ENCODE peak calls at places on chromosomes 7 and 10, in nine cellular contexts. One of them, this sample, is unnamed.

GRCh38 chr10:110016037-110016436 is 8.3 kb downstream of the ADD3 start:
- DNase-seq in cardiac fibroblast: no peak
- DNase-seq in aorta: no peak
- DNase-seq in non-pigmented ciliary epithelial cell: no peak
- DNase-seq in HEK293T: no peak
- DNase-seq in fibroblast of lung: peak; percentile 53
- DNase-seq in A172: peak; percentile 17
- DNase-seq in MV-4-11: no peak
- DNase-seq in mammary epithelial cell: no peak
- DNase-seq in this sample: no peak

GRCh38 chr7:27994639-27995038 is 186.0 kb downstream of the JAZF1 start:
- DNase-seq in cardiac fibroblast: peak; percentile 20
- DNase-seq in aorta: no peak
- DNase-seq in non-pigmented ciliary epithelial cell: no peak
- DNase-seq in HEK293T: peak; percentile 38
- DNase-seq in fibroblast of lung: no peak
- DNase-seq in A172: peak; percentile 90
- DNase-seq in MV-4-11: no peak
- DNase-seq in mammary epithelial cell: no peak
- DNase-seq in this sample: no peak

GRCh38 chr7:25950488-25951413 is 201.2 kb upstream of the NFE2L3 start:
- DNase-seq in cardiac fibroblast: peak; percentile 23
- DNase-seq in aorta: peak; percentile 93
- DNase-seq in non-pigmented ciliary epithelial cell: no peak
- DNase-seq in HEK293T: peak; percentile 92
- DNase-seq in fibroblast of lung: peak; percentile 80
- DNase-seq in A172: peak; percentile 21
- DNase-seq in MV-4-11: peak; percentile 91
- DNase-seq in mammary epithelial cell: peak; percentile 89
- DNase-seq in this sample: peak; percentile 90

GRCh38 chr7:74466196-74466813 is 12.6 kb downstream of the GTF2IRD1 start:
- DNase-seq in cardiac fibroblast: no peak
- DNase-seq in aorta: no peak
- DNase-seq in non-pigmented ciliary epithelial cell: no peak
- DNase-seq in HEK293T: no peak
- DNase-seq in fibroblast of lung: no peak
- DNase-seq in A172: no peak
- DNase-seq in MV-4-11: no peak
- DNase-seq in mammary epithelial cell: no peak
- DNase-seq in this sample: no peak

GRCh38 chr10:109898666-109899577 is 24.4 kb downstream of the XPNPEP1 start:
- DNase-seq in cardiac fibroblast: peak; percentile 76
- DNase-seq in aorta: no peak
- DNase-seq in non-pigmented ciliary epithelial cell: no peak
- DNase-seq in HEK293T: no peak
- DNase-seq in fibroblast of lung: peak; percentile 56
- DNase-seq in A172: no peak
- DNase-seq in MV-4-11: no peak
- DNase-seq in mammary epithelial cell: no peak
- DNase-seq in this sample: peak; percentile 86

GRCh38 chr10:13272164-13272571 is 27.7 kb downstream of the PHYH start:
- DNase-seq in cardiac fibroblast: peak; percentile 22
- DNase-seq in aorta: peak; percentile 56
- DNase-seq in non-pigmented ciliary epithelial cell: no peak
- DNase-seq in HEK293T: no peak
- DNase-seq in fibroblast of lung: peak; percentile 86
- DNase-seq in A172: no peak
- DNase-seq in MV-4-11: no peak
- DNase-seq in mammary epithelial cell: no peak
- DNase-seq in this sample: peak; percentile 77

GRCh38 chr7:55550010-55550409 is 22.3 kb downstream of the VOPP1 start:
- DNase-seq in cardiac fibroblast: no peak
- DNase-seq in aorta: no peak
- DNase-seq in non-pigmented ciliary epithelial cell: no peak
- DNase-seq in HEK293T: no peak
- DNase-seq in fibroblast of lung: no peak
- DNase-seq in A172: no peak
- DNase-seq in MV-4-11: no peak
- DNase-seq in mammary epithelial cell: no peak
- DNase-seq in this sample: no peak

GRCh38 chr7:147498081-147498480 is 1092.5 kb upstream of the C7orf33 start:
- DNase-seq in cardiac fibroblast: peak; percentile 36
- DNase-seq in aorta: no peak
- DNase-seq in non-pigmented ciliary epithelial cell: no peak
- DNase-seq in HEK293T: no peak
- DNase-seq in fibroblast of lung: no peak
- DNase-seq in A172: no peak
- DNase-seq in MV-4-11: peak; percentile 3
- DNase-seq in mammary epithelial cell: peak; percentile 40
- DNase-seq in this sample: no peak

GRCh38 chr10:102678842-102679289 is 34.6 kb downstream of the TRIM8 start:
- DNase-seq in cardiac fibroblast: peak; percentile 59
- DNase-seq in aorta: peak; percentile 82
- DNase-seq in non-pigmented ciliary epithelial cell: no peak
- DNase-seq in HEK293T: peak; percentile 85
- DNase-seq in fibroblast of lung: peak; percentile 70
- DNase-seq in A172: peak; percentile 49
- DNase-seq in MV-4-11: peak; percentile 49
- DNase-seq in mammary epithelial cell: peak; percentile 48
- DNase-seq in this sample: no peak

GRCh38 chr7:151645311-151645710 is 125.6 kb upstream of the RHEB start:
- DNase-seq in cardiac fibroblast: no peak
- DNase-seq in aorta: no peak
- DNase-seq in non-pigmented ciliary epithelial cell: no peak
- DNase-seq in HEK293T: no peak
- DNase-seq in fibroblast of lung: no peak
- DNase-seq in A172: no peak
- DNase-seq in MV-4-11: peak; percentile 20
- DNase-seq in mammary epithelial cell: peak; percentile 69
- DNase-seq in this sample: no peak

GRCh38 chr10:109914966-109915365 is 8.3 kb downstream of the XPNPEP1 start:
- DNase-seq in cardiac fibroblast: peak; percentile 90
- DNase-seq in aorta: no peak
- DNase-seq in non-pigmented ciliary epithelial cell: peak; percentile 85
- DNase-seq in HEK293T: no peak
- DNase-seq in fibroblast of lung: peak; percentile 88
- DNase-seq in A172: peak; percentile 94
- DNase-seq in MV-4-11: peak; percentile 92
- DNase-seq in mammary epithelial cell: peak; percentile 91
- DNase-seq in this sample: no peak

GRCh38 chr7:69114374-69114773 is 483.9 kb upstream of the AUTS2 start:
- DNase-seq in cardiac fibroblast: no peak
- DNase-seq in aorta: no peak
- DNase-seq in non-pigmented ciliary epithelial cell: no peak
- DNase-seq in HEK293T: no peak
- DNase-seq in fibroblast of lung: no peak
- DNase-seq in A172: peak; percentile 20
- DNase-seq in MV-4-11: no peak
- DNase-seq in mammary epithelial cell: no peak
- DNase-seq in this sample: no peak

GRCh38 chr10:95217476-95217875 is 23.4 kb downstream of the ACSM6 start:
- DNase-seq in cardiac fibroblast: peak; percentile 37
- DNase-seq in aorta: no peak
- DNase-seq in non-pigmented ciliary epithelial cell: no peak
- DNase-seq in HEK293T: no peak
- DNase-seq in fibroblast of lung: no peak
- DNase-seq in A172: peak; percentile 42
- DNase-seq in MV-4-11: peak; percentile 10
- DNase-seq in mammary epithelial cell: peak; percentile 38
- DNase-seq in this sample: no peak

GRCh38 chr10:131559450-131559911 is 248.0 kb upstream of the TCERG1L start:
- DNase-seq in cardiac fibroblast: no peak
- DNase-seq in aorta: no peak
- DNase-seq in non-pigmented ciliary epithelial cell: no peak
- DNase-seq in HEK293T: no peak
- DNase-seq in fibroblast of lung: no peak
- DNase-seq in A172: no peak
- DNase-seq in MV-4-11: no peak
- DNase-seq in mammary epithelial cell: no peak
- DNase-seq in this sample: no peak

GRCh38 chr10:95337354-95337753 is 46.6 kb upstream of the PDLIM1 start:
- DNase-seq in cardiac fibroblast: no peak
- DNase-seq in aorta: no peak
- DNase-seq in non-pigmented ciliary epithelial cell: no peak
- DNase-seq in HEK293T: no peak
- DNase-seq in fibroblast of lung: no peak
- DNase-seq in A172: no peak
- DNase-seq in MV-4-11: no peak
- DNase-seq in mammary epithelial cell: no peak
- DNase-seq in this sample: no peak

GRCh38 chr10:110733256-110733952 is 89.3 kb downstream of the RBM20 start:
- DNase-seq in cardiac fibroblast: no peak
- DNase-seq in aorta: peak; percentile 61
- DNase-seq in non-pigmented ciliary epithelial cell: no peak
- DNase-seq in HEK293T: no peak
- DNase-seq in fibroblast of lung: peak; percentile 14
- DNase-seq in A172: peak; percentile 51
- DNase-seq in MV-4-11: no peak
- DNase-seq in mammary epithelial cell: peak; percentile 16
- DNase-seq in this sample: no peak

GRCh38 chr10:14567421-14567820 is 207.3 kb downstream of the FAM107B start:
- DNase-seq in cardiac fibroblast: no peak
- DNase-seq in aorta: no peak
- DNase-seq in non-pigmented ciliary epithelial cell: no peak
- DNase-seq in HEK293T: no peak
- DNase-seq in fibroblast of lung: no peak
- DNase-seq in A172: no peak
- DNase-seq in MV-4-11: no peak
- DNase-seq in mammary epithelial cell: no peak
- DNase-seq in this sample: no peak

GRCh38 chr7:133119067-133119466 is 37.2 kb upstream of the CHCHD3 start:
- DNase-seq in cardiac fibroblast: no peak
- DNase-seq in aorta: no peak
- DNase-seq in non-pigmented ciliary epithelial cell: no peak
- DNase-seq in HEK293T: no peak
- DNase-seq in fibroblast of lung: no peak
- DNase-seq in A172: no peak
- DNase-seq in MV-4-11: no peak
- DNase-seq in mammary epithelial cell: no peak
- DNase-seq in this sample: no peak

GRCh38 chr10:96292971-96293909 is 11.0 kb upstream of the DNTT start:
- DNase-seq in cardiac fibroblast: peak; percentile 63
- DNase-seq in aorta: no peak
- DNase-seq in non-pigmented ciliary epithelial cell: peak; percentile 9
- DNase-seq in HEK293T: peak; percentile 62
- DNase-seq in fibroblast of lung: peak; percentile 59
- DNase-seq in A172: peak; percentile 49
- DNase-seq in MV-4-11: peak; percentile 55
- DNase-seq in mammary epithelial cell: peak; percentile 41
- DNase-seq in this sample: no peak

GRCh38 chr7:114818501-114818900 is 103.4 kb upstream of the MDFIC start:
- DNase-seq in cardiac fibroblast: peak; percentile 77
- DNase-seq in aorta: no peak
- DNase-seq in non-pigmented ciliary epithelial cell: peak; percentile 46
- DNase-seq in HEK293T: no peak
- DNase-seq in fibroblast of lung: peak; percentile 71
- DNase-seq in A172: peak; percentile 63
- DNase-seq in MV-4-11: no peak
- DNase-seq in mammary epithelial cell: peak; percentile 87
- DNase-seq in this sample: no peak

GRCh38 chr7:91412298-91412697 is 148.1 kb downstream of the FZD1 start:
- DNase-seq in cardiac fibroblast: no peak
- DNase-seq in aorta: no peak
- DNase-seq in non-pigmented ciliary epithelial cell: no peak
- DNase-seq in HEK293T: no peak
- DNase-seq in fibroblast of lung: no peak
- DNase-seq in A172: no peak
- DNase-seq in MV-4-11: no peak
- DNase-seq in mammary epithelial cell: no peak
- DNase-seq in this sample: no peak

GRCh38 chr7:63899691-63900393 is 98.8 kb upstream of the ZNF722 start:
- DNase-seq in cardiac fibroblast: no peak
- DNase-seq in aorta: peak; percentile 83
- DNase-seq in non-pigmented ciliary epithelial cell: no peak
- DNase-seq in HEK293T: peak; percentile 9
- DNase-seq in fibroblast of lung: no peak
- DNase-seq in A172: no peak
- DNase-seq in MV-4-11: no peak
- DNase-seq in mammary epithelial cell: no peak
- DNase-seq in this sample: peak; percentile 87

GRCh38 chr10:58348571-58349033 is 13.8 kb downstream of the UBE2D1 start:
- DNase-seq in cardiac fibroblast: no peak
- DNase-seq in aorta: no peak
- DNase-seq in non-pigmented ciliary epithelial cell: no peak
- DNase-seq in HEK293T: no peak
- DNase-seq in fibroblast of lung: no peak
- DNase-seq in A172: no peak
- DNase-seq in MV-4-11: no peak
- DNase-seq in mammary epithelial cell: no peak
- DNase-seq in this sample: no peak

GRCh38 chr10:1406976-1407945 is 330.1 kb downstream of the ADARB2 start:
- DNase-seq in cardiac fibroblast: no peak
- DNase-seq in aorta: no peak
- DNase-seq in non-pigmented ciliary epithelial cell: no peak
- DNase-seq in HEK293T: no peak
- DNase-seq in fibroblast of lung: no peak
- DNase-seq in A172: no peak
- DNase-seq in MV-4-11: no peak
- DNase-seq in mammary epithelial cell: no peak
- DNase-seq in this sample: peak; percentile 59

GRCh38 chr10:58590152-58590551 is 77.5 kb downstream of the BICC1 start:
- DNase-seq in cardiac fibroblast: peak; percentile 98
- DNase-seq in aorta: peak; percentile 59
- DNase-seq in non-pigmented ciliary epithelial cell: peak; percentile 90
- DNase-seq in HEK293T: no peak
- DNase-seq in fibroblast of lung: peak; percentile 98
- DNase-seq in A172: peak; percentile 52
- DNase-seq in MV-4-11: no peak
- DNase-seq in mammary epithelial cell: peak; percentile 74
- DNase-seq in this sample: no peak

GRCh38 chr10:3807221-3807927 is 22.4 kb upstream of the KLF6 start:
- DNase-seq in cardiac fibroblast: no peak
- DNase-seq in aorta: no peak
- DNase-seq in non-pigmented ciliary epithelial cell: no peak
- DNase-seq in HEK293T: no peak
- DNase-seq in fibroblast of lung: no peak
- DNase-seq in A172: peak; percentile 65
- DNase-seq in MV-4-11: peak; percentile 83
- DNase-seq in mammary epithelial cell: no peak
- DNase-seq in this sample: no peak

GRCh38 chr7:140062118-140062527 is 628 bp downstream of the PARP12 start:
- DNase-seq in cardiac fibroblast: peak; percentile 8
- DNase-seq in aorta: peak; percentile 60
- DNase-seq in non-pigmented ciliary epithelial cell: no peak
- DNase-seq in HEK293T: no peak
- DNase-seq in fibroblast of lung: no peak
- DNase-seq in A172: no peak
- DNase-seq in MV-4-11: no peak
- DNase-seq in mammary epithelial cell: peak; percentile 32
- DNase-seq in this sample: no peak

GRCh38 chr10:14299516-14299915 is 31.2 kb downstream of the FRMD4A start:
- DNase-seq in cardiac fibroblast: no peak
- DNase-seq in aorta: no peak
- DNase-seq in non-pigmented ciliary epithelial cell: no peak
- DNase-seq in HEK293T: no peak
- DNase-seq in fibroblast of lung: no peak
- DNase-seq in A172: no peak
- DNase-seq in MV-4-11: no peak
- DNase-seq in mammary epithelial cell: no peak
- DNase-seq in this sample: no peak

GRCh38 chr7:4792537-4793126 is 17.2 kb downstream of the AP5Z1 start:
- DNase-seq in cardiac fibroblast: no peak
- DNase-seq in aorta: no peak
- DNase-seq in non-pigmented ciliary epithelial cell: no peak
- DNase-seq in HEK293T: no peak
- DNase-seq in fibroblast of lung: peak; percentile 8
- DNase-seq in A172: no peak
- DNase-seq in MV-4-11: no peak
- DNase-seq in mammary epithelial cell: no peak
- DNase-seq in this sample: no peak

GRCh38 chr10:45404770-45405120 is 30.7 kb downstream of the ALOX5 start:
- DNase-seq in cardiac fibroblast: no peak
- DNase-seq in aorta: no peak
- DNase-seq in non-pigmented ciliary epithelial cell: no peak
- DNase-seq in HEK293T: no peak
- DNase-seq in fibroblast of lung: no peak
- DNase-seq in A172: no peak
- DNase-seq in MV-4-11: no peak
- DNase-seq in mammary epithelial cell: no peak
- DNase-seq in this sample: no peak

This sample was measured in tibial artery.